ENCODE peak calls at places on chromosomes 4 and X, in eight cellular contexts. O is testis, L is AG08395, Q is tibial artery, Z is NB4, N is EH, B is astrocyte of the spinal cord, M is fibroblast of lung. W is an unnamed sample.

GRCh38 chrX:9431281-9431680 is 33.6 kb upstream of the TBL1X start:
- DNase-seq in O (no peak), L (no peak), Q (no peak), Z (no peak), N (no peak), B (no peak), M (no peak), W (no peak)

GRCh38 chr4:8399298-8399697 is 41.2 kb downstream of the ACOX3 start:
- DNase-seq in O (no peak), L (no peak), Q (no peak), Z (peak), N (no peak), B (no peak), M (no peak), W (no peak)

GRCh38 chr4:139144161-139144859 is 32.7 kb downstream of the ELF2 start:
- DNase-seq in O (peak), L (no peak), Q (peak), Z (peak), N (peak), B (peak), M (peak), W (peak)

GRCh38 chrX:79259073-79259689 is 108.0 kb downstream of the ITM2A start:
- DNase-seq in O (no peak), L (no peak), Q (no peak), Z (peak), N (no peak), B (no peak), M (no peak), W (no peak)

GRCh38 chr4:114921790-114922581 is 191.4 kb downstream of the NDST4 start:
- DNase-seq in O (no peak), L (no peak), Q (no peak), Z (no peak), N (no peak), B (peak), M (no peak), W (no peak)

GRCh38 chr4:139596680-139597279 is 40.8 kb upstream of the SETD7 start:
- DNase-seq in O (no peak), L (no peak), Q (no peak), Z (no peak), N (peak), B (no peak), M (no peak), W (no peak)

GRCh38 chr4:8507251-8507570 is 66.6 kb downstream of the TRMT44 start:
- DNase-seq in O (no peak), L (peak), Q (no peak), Z (no peak), N (peak), B (peak), M (no peak), W (peak)

GRCh38 chrX:7372843-7373525 is 225.0 kb upstream of the PUDP start:
- DNase-seq in O (no peak), L (peak), Q (no peak), Z (peak), N (peak), B (peak), M (peak), W (peak)

GRCh38 chr4:140098481-140099132 is 55.4 kb downstream of the MAML3 start:
- DNase-seq in O (peak), L (peak), Q (no peak), Z (peak), N (peak), B (peak), M (peak), W (peak)

GRCh38 chrX:10450959-10451355 is 169.4 kb downstream of the MID1 start:
- DNase-seq in O (no peak), L (no peak), Q (no peak), Z (no peak), N (no peak), B (no peak), M (no peak), W (no peak)

GRCh38 chr4:16977081-16977480 is 78.6 kb upstream of the LDB2 start:
- DNase-seq in O (no peak), L (no peak), Q (no peak), Z (no peak), N (peak), B (no peak), M (no peak), W (no peak)

GRCh38 chrX:151478052-151478451 is 81.0 kb downstream of the VMA21 start:
- DNase-seq in O (no peak), L (no peak), Q (no peak), Z (no peak), N (no peak), B (no peak), M (no peak), W (no peak)

GRCh38 chrX:1385251-1385794 is 6.6 kb downstream of the SLC25A6 start:
- DNase-seq in O (peak), L (no peak), Q (no peak), Z (no peak), N (no peak), B (no peak), M (no peak), W (no peak)

GRCh38 chr4:151324449-151325319 is 721 bp downstream of the SH3D19 start:
- DNase-seq in O (peak), L (peak), Q (peak), Z (no peak), N (peak), B (peak), M (peak), W (peak)

GRCh38 chrX:50003927-50004326 is 81.5 kb downstream of the CLCN5 start:
- DNase-seq in O (no peak), L (no peak), Q (no peak), Z (no peak), N (no peak), B (no peak), M (peak), W (no peak)

GRCh38 chrX:24245201-24245600 is 68.7 kb downstream of the SUPT20HL2 start:
- DNase-seq in O (no peak), L (peak), Q (no peak), Z (no peak), N (peak), B (peak), M (peak), W (peak)

W was measured in AG08396.